ENCODE peak calls at places on chromosomes 7 and 10, in four cellular contexts. P, Q, O and M are unnamed samples.
A peak's percentile ranks its signal among the peaks of the same experiment; 100 is the strongest.

GRCh38 chr10:112562803-112563663 is 116.0 kb downstream of the VTI1A start:
- DNase-seq in P (no peak), Q (no peak), O (no peak), M (no peak)

GRCh38 chr10:124521429-124521871 is 59.8 kb downstream of the LHPP start:
- DNase-seq in P (no peak), Q (no peak), O (no peak), M (no peak)

GRCh38 chr10:43202224-43202656 is 64.0 kb downstream of the CSGALNACT2 start:
- DNase-seq in P (peak; percentile 51), Q (peak; percentile 69), O (peak; percentile 36), M (peak; percentile 40)

GRCh38 chr7:44163591-44163990 is 22.5 kb upstream of the MYL7 start:
- DNase-seq in P (no peak), Q (peak; percentile 96), O (no peak), M (no peak)

GRCh38 chr7:1301812-1302310 is 69.2 kb downstream of the UNCX start:
- DNase-seq in P (peak; percentile 45), Q (no peak), O (peak; percentile 39), M (no peak)

GRCh38 chr10:68560916-68561691 is 967 bp downstream of the TET1 start:
- DNase-seq in P (peak; percentile 77), Q (peak; percentile 54), O (peak; percentile 89), M (no peak)

GRCh38 chr10:78765726-78766335 is 302.9 kb upstream of the ZMIZ1 start:
- DNase-seq in P (no peak), Q (no peak), O (no peak), M (no peak)

GRCh38 chr10:119319920-119320258 is 112.5 kb downstream of the GRK5 start:
- DNase-seq in P (no peak), Q (no peak), O (no peak), M (no peak)

GRCh38 chr7:128108641-128109423 is 77.6 kb upstream of the LRRC4 start:
- DNase-seq in P (no peak), Q (no peak), O (no peak), M (peak; percentile 83)

GRCh38 chr7:120550494-120551048 is 277.6 kb downstream of the KCND2 start:
- DNase-seq in P (no peak), Q (peak; percentile 35), O (no peak), M (no peak)

GRCh38 chr10:73905256-73906018 is 5.5 kb upstream of the PLAU start:
- DNase-seq in P (no peak), Q (peak; percentile 33), O (no peak), M (no peak)

GRCh38 chr7:44394636-44395035 is 69.2 kb upstream of the CAMK2B start:
- DNase-seq in P (no peak), Q (no peak), O (no peak), M (no peak)

GRCh38 chr7:4190021-4190981 is 491.8 kb upstream of the FOXK1 start:
- DNase-seq in P (no peak), Q (no peak), O (no peak), M (no peak)

GRCh38 chr10:112952282-112952991 is 2.4 kb downstream of the TCF7L2 start:
- DNase-seq in P (peak; percentile 58), Q (peak; percentile 66), O (peak; percentile 17), M (peak; percentile 13)

GRCh38 chr7:77482015-77482414 is 55.1 kb upstream of the PTPN12 start:
- DNase-seq in P (no peak), Q (peak; percentile 26), O (no peak), M (no peak)

GRCh38 chr7:1460757-1461639 is 1.7 kb upstream of the MICALL2 start:
- DNase-seq in P (peak; percentile 38), Q (peak; percentile 69), O (no peak), M (no peak)

GRCh38 chr7:6385110-6385792 is 62.5 kb downstream of the DAGLB start:
- DNase-seq in P (no peak), Q (peak; percentile 98), O (no peak), M (no peak)

GRCh38 chr10:72328045-72328828 is 26.5 kb downstream of the DNAJB12 start:
- DNase-seq in P (peak; percentile 81), Q (peak; percentile 72), O (peak; percentile 81), M (no peak)

GRCh38 chr7:7495171-7495570 is 40.5 kb downstream of the COL28A1 start:
- DNase-seq in P (no peak), Q (no peak), O (no peak), M (no peak)

GRCh38 chr7:108203433-108204002 is 73.4 kb upstream of the LAMB4 start:
- DNase-seq in P (no peak), Q (no peak), O (no peak), M (no peak)

GRCh38 chr10:1299041-1299726 is 243.0 kb downstream of the WDR37 start:
- DNase-seq in P (no peak), Q (no peak), O (no peak), M (no peak)

GRCh38 chr7:14902589-14902963 is at the start of gene DGKB:
- DNase-seq in P (peak; percentile 40), Q (peak; percentile 69), O (peak; percentile 52), M (no peak)

GRCh38 chr10:114281006-114281405 is 42.0 kb downstream of the VWA2 start:
- DNase-seq in P (no peak), Q (no peak), O (no peak), M (no peak)

GRCh38 chr7:378551-379455 is 88.8 kb downstream of the FOXL3 start:
- DNase-seq in P (no peak), Q (peak; percentile 7), O (peak; percentile 34), M (no peak)

DNA sequence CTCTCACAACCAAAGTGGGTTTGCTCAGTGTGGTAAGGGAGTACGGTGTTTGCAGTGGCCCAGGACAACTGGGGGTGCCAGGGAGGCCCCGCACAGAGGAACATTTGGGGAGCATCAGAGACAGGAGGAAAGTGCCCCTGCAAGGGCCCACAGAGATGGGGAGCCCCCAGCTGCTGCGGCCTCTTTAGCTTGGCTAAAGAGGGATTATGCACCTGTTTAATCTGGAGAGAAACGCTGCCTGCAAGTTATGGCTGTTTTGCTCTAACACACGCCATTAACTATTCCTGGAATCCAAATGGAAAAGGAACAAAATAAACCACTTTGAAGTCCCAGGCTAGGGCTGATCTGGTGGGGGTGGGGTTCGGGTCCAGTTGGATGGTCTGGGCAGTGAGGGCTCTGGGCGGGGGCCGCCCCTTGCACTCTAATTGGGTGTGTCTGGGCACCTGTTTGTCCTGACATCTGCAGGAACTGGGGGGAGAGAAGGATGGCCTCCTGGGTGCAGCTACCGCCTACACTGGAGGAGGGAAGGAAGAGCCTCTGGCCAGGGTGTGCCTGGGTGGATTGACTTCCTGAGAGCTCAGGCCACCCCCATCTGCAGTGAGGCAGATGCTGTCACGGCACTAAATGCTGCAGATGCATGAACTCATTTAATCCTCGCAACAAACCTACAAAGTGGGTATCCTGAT is 300.5 kb downstream of the ZEB1 start:
- DNase-seq in P (no peak), Q (peak; percentile 56), O (no peak), M (no peak)
- H3K4me3 ChIP-seq in P (no peak overlapping the region), Q (no peak overlapping the region), O (no peak overlapping the region), M (no peak overlapping the region)

GRCh38 chr7:49295136-49295535 is 370.8 kb downstream of the CDC14C start:
- DNase-seq in P (no peak), Q (peak; percentile 22), O (no peak), M (no peak)
- H3K27ac ChIP-seq in P (no peak overlapping the region), Q (peak overlapping the region; percentile 13), O (no peak overlapping the region), M (no peak overlapping the region)

DNA sequence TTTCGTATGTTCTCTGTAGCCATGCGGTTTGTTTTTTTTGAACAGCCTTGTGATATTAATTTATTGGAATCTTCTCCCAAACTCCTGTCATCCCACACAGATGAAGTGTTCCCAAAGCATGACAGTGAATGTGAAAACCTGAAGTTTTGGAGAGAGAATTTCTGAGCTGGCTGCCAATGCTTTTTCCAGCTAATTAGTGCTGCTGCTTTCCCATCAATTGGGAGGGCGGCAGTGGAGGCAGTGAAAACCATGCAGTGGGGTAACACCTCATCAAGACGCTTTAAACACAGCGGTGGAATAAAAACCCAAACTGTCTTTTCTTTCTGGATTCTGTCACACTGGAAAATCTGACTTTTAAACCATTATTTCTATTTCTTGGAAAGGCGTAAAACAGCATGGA is 604.0 kb upstream of the ADARB2 start:
- DNase-seq in P (no peak), Q (no peak), O (no peak), M (no peak)
- H3K4me3 ChIP-seq in P (no peak overlapping the region), Q (no peak overlapping the region), O (no peak overlapping the region), M (no peak overlapping the region)

GRCh38 chr10:96834121-96834520 is 2.0 kb downstream of the LCOR start:
- DNase-seq in P (peak; percentile 5), Q (peak; percentile 36), O (no peak), M (no peak)
- H3K27ac ChIP-seq in P (peak overlapping the region; percentile 95), Q (peak overlapping the region; percentile 81), O (peak overlapping the region; percentile 95), M (no peak overlapping the region)

GRCh38 chr7:111413796-111414195 is 148.5 kb downstream of the IMMP2L start:
- DNase-seq in P (no peak), Q (no peak), O (no peak), M (no peak)
- H3K4me3 ChIP-seq in P (no peak overlapping the region), Q (no peak overlapping the region), O (no peak overlapping the region), M (no peak overlapping the region)

GRCh38 chr10:125679436-125679835 is 3.5 kb downstream of the TEX36 start:
- DNase-seq in P (no peak), Q (peak; percentile 34), O (no peak), M (no peak)

GRCh38 chr10:125684583-125684982 is 1.6 kb upstream of the TEX36 start:
- DNase-seq in P (no peak), Q (no peak), O (no peak), M (no peak)

GRCh38 chr10:125687507-125688185 is 4.7 kb upstream of the TEX36 start:
- DNase-seq in P (no peak), Q (no peak), O (no peak), M (no peak)

GRCh38 chr10:125683063-125683462 is at the start of gene TEX36:
- DNase-seq in P (no peak), Q (no peak), O (no peak), M (no peak)

GRCh38 chr10:125683821-125684220 is 858 bp upstream of the TEX36 start:
- DNase-seq in P (no peak), Q (no peak), O (no peak), M (no peak)
- H3K27ac ChIP-seq in P (no peak overlapping the region), Q (no peak overlapping the region), O (no peak overlapping the region), M (no peak overlapping the region)